ENCODE peak calls at places on chromosomes 16 and 17, in seven cellular contexts. H, N, T, V, Z, I and G are unnamed samples.

GRCh38 chr16:87842209-87842869 is 27.0 kb downstream of the SLC7A5 start:
- DNase-seq in H (no peak), N (no peak), T (no peak), V (no peak), Z (no peak), I (no peak), G (peak)

GRCh38 chr17:752002-752619 is at the start of gene GEMIN4:
- DNase-seq in H (peak), N (peak), T (peak), V (peak), Z (peak), I (peak), G (peak)

GRCh38 chr17:31318298-31319190 is 2.9 kb downstream of the EVI2A start:
- DNase-seq in H (peak), N (no peak), T (peak), V (peak), Z (no peak), I (peak), G (peak)

GRCh38 chr17:81399481-81400153 is 4.4 kb downstream of the BAHCC1 start:
- DNase-seq in H (no peak), N (no peak), T (no peak), V (no peak), Z (peak), I (no peak), G (no peak)

GRCh38 chr17:48637323-48638260 is 11.4 kb upstream of the HOXB9 start:
- DNase-seq in H (no peak), N (no peak), T (peak), V (no peak), Z (peak), I (no peak), G (no peak)

GRCh38 chr17:33562792-33563191 is 269.7 kb upstream of the ASIC2 start:
- DNase-seq in H (no peak), N (no peak), T (no peak), V (no peak), Z (no peak), I (no peak), G (no peak)

GRCh38 chr16:81600275-81600674 is 155.7 kb downstream of the CMIP start:
- DNase-seq in H (no peak), N (no peak), T (peak), V (no peak), Z (peak), I (no peak), G (no peak)

GRCh38 chr17:15342460-15342859 is 1.1 kb upstream of the TEKT3 start:
- DNase-seq in H (no peak), N (no peak), T (peak), V (no peak), Z (no peak), I (no peak), G (no peak)

GRCh38 chr17:82899941-82900340 is 60.1 kb upstream of the ZNF750 start:
- DNase-seq in H (no peak), N (no peak), T (no peak), V (no peak), Z (no peak), I (no peak), G (no peak)

DNA sequence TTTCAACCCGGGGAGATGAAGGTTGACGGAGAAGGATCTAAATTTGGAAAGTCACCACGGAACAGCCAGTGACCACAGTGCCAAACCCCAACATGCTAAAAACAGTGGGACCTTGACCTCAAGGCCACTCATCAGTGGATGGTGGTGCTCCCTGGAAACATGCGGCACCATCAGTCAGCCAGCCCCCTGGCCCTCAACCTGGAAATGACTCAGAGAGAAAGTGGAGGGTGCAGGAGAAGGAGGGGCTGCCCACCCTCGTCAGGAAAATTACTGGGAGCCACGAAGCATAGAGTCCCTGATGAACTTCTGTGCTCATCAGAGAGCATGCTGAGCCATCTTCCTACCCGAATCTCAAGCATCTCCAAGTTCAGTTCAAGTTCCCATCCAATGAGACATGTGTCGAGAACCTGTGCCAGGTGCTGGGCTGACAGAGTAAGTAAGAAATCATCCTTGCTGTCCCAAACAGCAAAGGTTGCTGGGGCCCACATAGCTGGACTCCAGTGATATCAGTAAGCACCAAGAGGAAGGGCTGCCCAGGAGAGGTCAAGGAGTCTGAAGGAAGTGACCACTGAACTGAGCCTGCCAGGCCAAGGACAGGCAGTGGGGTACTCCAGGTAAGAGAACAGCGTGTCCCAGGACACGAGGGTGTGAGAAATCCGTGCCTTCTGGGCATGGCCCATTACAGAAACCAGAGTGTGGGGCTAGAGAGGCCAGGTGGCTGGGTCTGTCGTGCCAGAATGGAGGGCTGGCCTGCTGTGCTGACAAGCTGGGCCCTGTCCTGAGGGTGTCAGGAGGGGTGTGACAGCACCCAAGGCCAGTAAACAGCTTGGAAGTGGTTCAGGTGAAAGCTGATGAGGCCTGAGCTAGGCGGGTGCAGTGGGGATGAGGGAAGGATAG is 5.2 kb downstream of the PECAM1 start:
- DNase-seq in H (peak), N (no peak), T (peak), V (no peak), Z (peak), I (peak), G (peak)
- TF ChIP-seq POLR2A in H (peak), N (no peak), T (no peak), V (no peak), Z (no peak), I (no peak), G (no peak)

GRCh38 chr16:63512910-63513309 is 1476.7 kb upstream of the CDH8 start:
- DNase-seq in H (no peak), N (no peak), T (no peak), V (no peak), Z (no peak), I (no peak), G (no peak)
- TF ChIP-seq CTCF in H (no peak), N (no peak), T (no peak), V (no peak), Z (no peak), I (no peak), G (no peak)

GRCh38 chr17:5281814-5282638 is at the start of gene RABEP1:
- DNase-seq in H (peak), N (peak), T (peak), V (peak), Z (peak), I (peak), G (peak)
- TF ChIP-seq POLR2A in H (peak), N (no peak), T (peak), V (no peak), Z (peak), I (peak), G (peak)

GRCh38 chr17:61494325-61495160 is 42.3 kb downstream of the TBX4 start:
- DNase-seq in H (no peak), N (no peak), T (no peak), V (no peak), Z (no peak), I (no peak), G (no peak)
- TF ChIP-seq CTCF in H (no peak), N (no peak), T (no peak), V (no peak), Z (no peak), I (no peak), G (no peak)

DNA sequence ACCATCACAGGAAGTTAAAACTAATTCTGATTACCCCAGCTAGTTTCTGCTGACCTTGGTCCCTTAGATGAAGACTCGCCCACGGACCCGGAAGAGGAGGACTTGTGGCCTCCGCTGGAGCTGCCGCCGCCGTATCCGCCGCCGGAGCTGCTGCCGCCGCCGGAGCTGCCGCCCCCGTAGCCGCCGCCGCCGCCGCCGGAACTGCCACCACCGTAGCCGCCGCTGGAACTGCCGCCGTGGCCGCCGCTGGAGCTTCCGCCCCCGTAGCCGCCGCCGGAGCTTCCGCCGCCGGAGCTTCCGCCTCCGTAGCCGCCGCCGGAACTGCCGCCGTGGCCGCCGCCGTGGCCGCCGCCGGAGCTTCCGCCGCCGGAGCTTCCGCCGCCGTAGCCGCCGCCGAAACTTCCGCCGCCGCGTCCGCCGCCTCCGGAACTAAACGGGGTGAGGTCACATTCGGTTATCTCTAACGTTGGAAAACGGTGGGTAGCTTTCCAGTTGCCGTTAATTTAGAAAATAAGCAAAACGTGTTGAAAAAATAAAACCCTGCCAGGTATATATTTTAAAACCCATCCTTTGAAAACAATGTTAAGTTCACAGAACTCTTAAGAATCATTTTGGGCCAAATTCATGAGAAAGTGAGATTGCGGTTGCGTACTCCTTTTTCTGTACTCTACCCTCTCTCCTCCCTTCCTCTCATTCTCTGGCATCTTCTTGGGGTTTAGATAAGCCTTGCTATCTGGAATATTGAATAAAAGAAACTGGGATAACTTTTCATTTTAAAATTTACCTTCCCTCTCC is 3.5 kb downstream of the KRT10 start:
- DNase-seq in H (peak), N (no peak), T (peak), V (peak), Z (peak), I (peak), G (peak)
- TF ChIP-seq POLR2A in H (peak), N (no peak), T (peak), V (no peak), Z (peak), I (peak), G (no peak)

GRCh38 chr16:56314244-56314850 is 111.0 kb downstream of the AMFR start:
- DNase-seq in H (no peak), N (no peak), T (no peak), V (no peak), Z (no peak), I (no peak), G (no peak)

GRCh38 chr16:56317998-56318912 is 107.1 kb downstream of the AMFR start:
- DNase-seq in H (peak), N (peak), T (peak), V (peak), Z (peak), I (peak), G (peak)

GRCh38 chr16:56315955-56316354 is 109.4 kb downstream of the AMFR start:
- DNase-seq in H (no peak), N (no peak), T (no peak), V (no peak), Z (no peak), I (no peak), G (no peak)

GRCh38 chr16:56319391-56319790 is 106.0 kb downstream of the AMFR start:
- DNase-seq in H (no peak), N (no peak), T (no peak), V (no peak), Z (no peak), I (no peak), G (no peak)

DNA sequence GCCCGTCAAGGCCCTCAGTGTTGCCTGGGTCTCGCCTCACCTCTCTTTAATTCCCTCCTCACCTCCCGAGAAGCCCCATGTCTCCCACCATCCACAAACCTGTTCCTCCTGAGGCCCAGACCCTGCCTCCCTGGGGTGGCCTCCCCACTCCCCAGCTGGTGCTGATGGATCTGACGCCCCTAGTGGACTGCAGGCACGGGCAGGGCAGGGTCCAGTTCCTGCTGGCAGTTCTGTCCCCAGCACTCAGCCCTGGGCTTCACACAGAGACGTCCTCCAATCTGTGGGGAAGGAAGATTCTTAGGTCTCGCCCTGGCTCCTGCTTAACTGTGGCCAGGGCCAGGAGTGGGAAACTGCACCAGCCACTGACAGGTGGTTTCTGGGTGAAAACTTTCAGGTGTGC is 108.8 kb downstream of the AMFR start:
- DNase-seq in H (no peak), N (no peak), T (no peak), V (no peak), Z (no peak), I (no peak), G (no peak)
- TF ChIP-seq CTCF in H (no peak), N (peak), T (no peak), V (no peak), Z (no peak), I (no peak), G (no peak)

GRCh38 chr16:28824548-28824973 is 1.8 kb downstream of the ATXN2L start:
- DNase-seq in H (no peak), N (no peak), T (no peak), V (no peak), Z (no peak), I (no peak), G (no peak)

GRCh38 chr16:28823291-28823718 is 506 bp downstream of the ATXN2L start:
- DNase-seq in H (no peak), N (no peak), T (no peak), V (no peak), Z (no peak), I (no peak), G (no peak)

GRCh38 chr16:28823719-28824547 is 1.1 kb downstream of the ATXN2L start:
- DNase-seq in H (peak), N (peak), T (peak), V (peak), Z (peak), I (peak), G (peak)

GRCh38 chr16:28821874-28822519 is 802 bp upstream of the ATXN2L start:
- DNase-seq in H (no peak), N (no peak), T (no peak), V (no peak), Z (no peak), I (no peak), G (no peak)

DNA sequence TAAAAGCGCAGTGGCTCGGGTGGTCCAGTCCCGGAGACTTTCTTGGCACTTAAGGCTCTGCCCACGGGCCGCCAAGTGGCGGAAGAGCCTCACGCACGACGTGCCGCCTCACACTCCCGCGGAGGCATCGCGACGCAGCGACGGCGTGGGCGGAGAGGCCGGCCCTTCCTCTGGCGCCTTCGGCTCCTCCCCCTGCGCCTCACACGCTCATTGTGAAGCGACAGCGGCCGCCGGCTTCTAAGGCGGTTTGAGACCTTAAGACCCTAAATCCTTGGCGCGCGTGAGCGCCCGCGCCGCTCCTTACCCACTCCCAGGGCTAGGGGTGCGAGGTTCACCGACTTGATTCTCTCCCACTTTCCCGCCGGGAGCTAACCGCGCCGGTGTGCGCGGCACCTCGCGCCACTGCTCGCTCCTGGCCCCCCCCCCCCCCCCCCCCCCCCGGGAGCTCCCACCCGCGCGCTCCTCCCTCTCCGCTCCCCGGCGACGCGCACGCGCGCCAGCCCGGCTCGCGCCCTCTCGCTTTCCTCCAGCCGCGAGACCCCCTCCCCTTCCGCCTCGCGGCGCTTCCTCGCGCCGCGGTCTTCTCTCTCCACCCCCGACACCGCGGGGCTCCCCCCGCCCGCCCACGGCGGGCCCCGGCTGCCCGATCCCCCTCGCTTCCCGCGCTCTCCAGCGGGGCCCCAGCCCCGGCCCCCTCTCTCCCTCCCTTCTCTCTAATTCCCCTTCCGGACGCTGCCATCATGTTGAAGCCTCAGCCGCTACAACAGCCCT is at the start of gene ATXN2L:
- DNase-seq in H (peak), N (peak), T (peak), V (peak), Z (peak), I (peak), G (peak)
- TF ChIP-seq POLR2A in H (peak), N (peak), T (peak), V (no peak), Z (peak), I (peak), G (peak)

GRCh38 chr17:43388198-43389021 is 10.4 kb upstream of the ARL4D start:
- DNase-seq in H (peak), N (no peak), T (peak), V (peak), Z (peak), I (peak), G (peak)
- TF ChIP-seq CTCF in H (no peak), N (no peak), T (no peak), V (no peak), Z (no peak), I (no peak), G (no peak)